ENCODE peak calls at places on chromosomes 2 and 18, in six cellular contexts. J is astrocyte, B is keratinocyte, F is lower lobe of right lung, A is mesenchymal stem cell, I is ovary. M is an unnamed sample.
A peak's percentile ranks its signal among the peaks of the same experiment; 100 is the strongest.

GRCh38 chr2:65146067-65146466 is 16.2 kb upstream of the RAB1A start:
- DNase-seq in I (no peak), F (no peak), B (no peak), J (no peak), A (no peak), M (no peak)

GRCh38 chr2:24658531-24659202 is 134.5 kb downstream of the PTRHD1 start:
- DNase-seq in J (no peak), B (no peak), A (no peak), F (no peak), I (no peak), M (no peak)

GRCh38 chr2:24015562-24016375 is 5.9 kb downstream of the MFSD2B start:
- DNase-seq in J (peak; percentile 59), B (no peak), F (no peak), I (no peak), A (peak; percentile 86), M (peak; percentile 31)

GRCh38 chr2:4938246-4938645 is 753.9 kb upstream of the SOX11 start:
- DNase-seq in F (no peak), A (no peak), I (no peak), J (no peak), B (no peak), M (no peak)

GRCh38 chr2:73985318-73986084 is 791 bp downstream of the TET3 start:
- DNase-seq in J (no peak), B (no peak), I (peak; percentile 75), F (peak; percentile 64), A (no peak), M (no peak)

GRCh38 chr2:225895126-225895525 is 495.6 kb downstream of the NYAP2 start:
- DNase-seq in F (no peak), I (no peak), A (peak; percentile 49), B (no peak), J (peak; percentile 46), M (no peak)

GRCh38 chr2:228798931-228799588 is 472.0 kb downstream of the PID1 start:
- DNase-seq in J (no peak), F (no peak), B (no peak), I (no peak), A (no peak), M (no peak)

GRCh38 chr2:42164046-42164445 is 5.1 kb upstream of the EML4 start:
- DNase-seq in J (no peak), A (no peak), B (no peak), I (no peak), F (no peak), M (no peak)

GRCh38 chr2:213551526-213551925 is 267.3 kb downstream of the SPAG16 start:
- DNase-seq in J (no peak), B (no peak), F (no peak), A (no peak), I (no peak), M (no peak)

GRCh38 chr18:31825772-31826171 is 65.1 kb upstream of the SLC25A52 start:
- DNase-seq in B (no peak), A (no peak), F (no peak), J (no peak), I (no peak), M (no peak)

GRCh38 chr2:203463176-203463797 is 71.8 kb downstream of the RAPH1 start:
- DNase-seq in I (no peak), A (no peak), F (no peak), J (no peak), B (no peak), M (no peak)

GRCh38 chr18:25503567-25504081 is 151.7 kb upstream of the ZNF521 start:
- DNase-seq in I (peak; percentile 69), J (peak; percentile 74), F (no peak), A (peak; percentile 79), B (no peak), M (peak; percentile 0)

GRCh38 chr2:218993345-218994315 is at the start of gene CRYBA2:
- DNase-seq in B (no peak), F (no peak), I (no peak), A (no peak), J (no peak), M (no peak)

GRCh38 chr2:118266086-118266485 is 177.8 kb downstream of the INSIG2 start:
- DNase-seq in F (no peak), A (no peak), B (no peak), I (no peak), J (peak; percentile 2), M (no peak)

GRCh38 chr18:36711014-36711725 is 117.6 kb downstream of the TPGS2 start:
- DNase-seq in I (no peak), B (no peak), A (no peak), J (no peak), F (no peak), M (no peak)

GRCh38 chr2:239236043-239236807 is 164.6 kb downstream of the HDAC4 start:
- DNase-seq in B (no peak), F (no peak), J (no peak), A (no peak), I (no peak), M (no peak)

GRCh38 chr2:56713161-56713676 is 529.4 kb downstream of the CCDC85A start:
- DNase-seq in F (no peak), B (no peak), I (no peak), A (peak; percentile 73), J (peak; percentile 96), M (no peak)

GRCh38 chr2:162482463-162482862 is 138.5 kb downstream of the GCA start:
- DNase-seq in J (no peak), F (no peak), A (no peak), I (no peak), B (no peak), M (no peak)

GRCh38 chr18:13649397-13650252 is 76.7 kb downstream of the FAM210A start:
- DNase-seq in J (no peak), A (no peak), B (no peak), I (no peak), F (no peak), M (no peak)

GRCh38 chr2:95344208-95344570 is 47.0 kb downstream of the KCNIP3 start:
- DNase-seq in F (no peak), J (no peak), B (no peak), A (no peak), I (peak; percentile 17), M (no peak)

GRCh38 chr2:134122610-134123009 is 131.3 kb upstream of the MGAT5 start:
- DNase-seq in F (no peak), J (no peak), B (no peak), I (no peak), A (no peak), M (no peak)

GRCh38 chr2:54470241-54470938 is 14.3 kb downstream of the SPTBN1 start:
- DNase-seq in B (no peak), F (no peak), I (no peak), A (peak; percentile 76), J (peak; percentile 84), M (no peak)

GRCh38 chr2:44333994-44334393 is 27.3 kb downstream of the PREPL start:
- DNase-seq in F (no peak), B (no peak), A (no peak), I (no peak), J (no peak), M (no peak)

GRCh38 chr2:10533811-10534321 is 85.7 kb upstream of the ODC1 start:
- DNase-seq in B (no peak), A (peak; percentile 7), I (no peak), F (no peak), J (peak; percentile 66), M (no peak)

DNA sequence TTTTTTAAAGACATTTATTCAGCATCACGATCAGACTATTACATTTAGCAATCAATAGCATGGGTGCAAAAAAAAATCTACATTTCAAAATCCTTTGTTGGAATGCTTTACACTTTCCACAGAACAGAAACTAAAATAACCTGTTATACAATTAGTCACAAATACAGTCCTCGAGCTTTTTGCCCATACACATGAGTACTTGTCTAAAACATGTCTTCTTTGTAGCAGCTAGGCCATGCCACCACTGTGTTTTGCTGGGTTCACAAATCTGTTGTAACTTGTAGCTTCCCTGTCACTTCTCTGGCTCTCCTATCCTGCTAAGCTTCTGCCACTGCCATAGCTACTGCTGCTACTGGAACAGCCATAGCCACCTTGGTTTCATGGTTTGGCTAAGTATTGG is 24.4 kb upstream of the ADAM23 start:
- DNase-seq in A (no peak), F (no peak), B (no peak), I (no peak), J (no peak), M (peak; percentile 24)
- H3K27ac ChIP-seq in A (no peak overlapping the region), F (no peak overlapping the region), B (no peak overlapping the region), I (no peak overlapping the region), J (no peak overlapping the region), M (no peak overlapping the region)

DNA sequence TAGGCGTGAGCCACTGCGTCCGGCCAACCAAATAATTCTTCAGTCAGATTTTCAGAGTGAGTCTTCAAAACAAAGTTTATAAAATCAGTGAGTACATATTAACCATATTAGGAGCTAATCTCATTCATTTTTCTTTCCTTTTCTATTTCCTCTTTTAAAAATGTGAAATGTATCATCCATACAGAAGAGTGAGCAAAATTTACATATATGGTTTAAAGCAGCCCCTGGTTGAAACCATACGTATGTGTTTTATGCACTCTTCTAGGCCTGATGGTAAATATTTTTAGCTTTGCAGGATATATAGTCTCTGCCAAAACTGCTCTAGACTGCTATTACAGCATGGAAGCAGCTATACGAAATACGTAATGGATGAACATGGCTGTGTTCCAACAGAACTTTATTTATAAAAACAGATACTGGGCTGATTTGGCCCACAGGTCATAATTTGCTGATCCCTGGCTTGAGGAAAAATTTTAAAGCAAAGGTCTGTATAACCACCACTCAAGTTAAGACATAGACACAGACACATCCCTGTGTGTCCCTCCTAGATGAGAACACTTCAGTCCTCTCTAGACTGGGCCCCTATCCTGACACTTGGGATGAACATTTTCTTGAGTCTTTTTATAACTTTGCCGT is 42.5 kb upstream of the ATP8B1 start:
- DNase-seq in F (no peak), J (no peak), I (no peak), A (no peak), B (no peak), M (no peak)
- H3K27ac ChIP-seq in F (no peak overlapping the region), J (peak overlapping the region; percentile 58), I (no peak overlapping the region), A (peak overlapping the region; percentile 2), B (no peak overlapping the region), M (no peak overlapping the region)

GRCh38 chr2:40273623-40274236 is 178.2 kb downstream of the SLC8A1 start:
- DNase-seq in B (no peak), A (no peak), J (no peak), I (no peak), F (no peak), M (no peak)
- H3K27ac ChIP-seq in B (no peak overlapping the region), A (no peak overlapping the region), J (no peak overlapping the region), I (no peak overlapping the region), F (no peak overlapping the region), M (no peak overlapping the region)

GRCh38 chr18:33578371-33579146 is 540 bp downstream of the ASXL3 start:
- DNase-seq in F (peak; percentile 44), A (peak; percentile 41), B (no peak), I (peak; percentile 81), J (peak; percentile 3), M (no peak)

GRCh38 chr18:33579147-33579867 is 1.3 kb downstream of the ASXL3 start:
- DNase-seq in I (no peak), F (no peak), J (no peak), A (no peak), B (no peak), M (no peak)

GRCh38 chr18:33581816-33582215 is 3.8 kb downstream of the ASXL3 start:
- DNase-seq in A (no peak), F (no peak), I (no peak), B (no peak), J (no peak), M (no peak)

GRCh38 chr18:33580540-33580939 is 2.5 kb downstream of the ASXL3 start:
- DNase-seq in A (no peak), J (no peak), I (no peak), F (no peak), B (no peak), M (no peak)

DNA sequence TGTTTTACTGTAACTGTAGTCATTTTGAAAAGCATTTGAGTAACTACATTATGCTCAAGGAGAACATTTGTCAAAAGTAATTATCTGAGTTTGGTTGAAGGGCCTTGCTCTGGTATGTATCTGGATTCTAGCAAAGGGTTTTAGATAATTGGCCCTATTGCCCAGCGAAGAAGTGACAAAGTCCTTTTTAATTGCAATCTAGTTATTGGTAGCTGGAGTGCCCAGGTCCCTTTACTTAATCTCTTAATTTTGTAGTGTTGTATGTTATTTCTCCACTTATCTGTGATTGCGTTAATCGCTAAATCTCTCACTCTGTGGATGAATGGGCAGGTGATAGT is 1.8 kb downstream of the ASXL3 start:
- DNase-seq in A (no peak), I (no peak), J (no peak), F (no peak), B (no peak), M (no peak)
- H3K27ac ChIP-seq in A (no peak overlapping the region), I (no peak overlapping the region), J (no peak overlapping the region), F (no peak overlapping the region), B (no peak overlapping the region), M (no peak overlapping the region)